ENCODE peak calls at places on chromosomes 16 and 17, in four cellular contexts. One of them, this sample, is unnamed.

GRCh38 chr16:35182043-35182677 is 1722.7 kb downstream of the TP53TG3F start:
- DNase-seq in HFF-Myc: no peak
- DNase-seq in activated T-helper 1 cell treated with Interleukin-2 at 50 U/mL for 16 hours: no peak
- DNase-seq in GM12865: no peak
- DNase-seq in this sample: no peak

GRCh38 chr16:19135896-19136438 is 22.2 kb downstream of the ITPRIPL2 start:
- DNase-seq in HFF-Myc: no peak
- DNase-seq in activated T-helper 1 cell treated with Interleukin-2 at 50 U/mL for 16 hours: no peak
- DNase-seq in GM12865: no peak
- DNase-seq in this sample: no peak

GRCh38 chr16:66486199-66486772 is 59.2 kb downstream of the BEAN1 start:
- DNase-seq in HFF-Myc: no peak
- DNase-seq in activated T-helper 1 cell treated with Interleukin-2 at 50 U/mL for 16 hours: no peak
- DNase-seq in GM12865: no peak
- DNase-seq in this sample: no peak

GRCh38 chr16:89374393-89374948 is 115.9 kb downstream of the ANKRD11 start:
- DNase-seq in HFF-Myc: no peak
- DNase-seq in activated T-helper 1 cell treated with Interleukin-2 at 50 U/mL for 16 hours: no peak
- DNase-seq in GM12865: no peak
- DNase-seq in this sample: no peak

GRCh38 chr16:3673676-3674377 is 19.3 kb downstream of the DNASE1 start:
- DNase-seq in HFF-Myc: no peak
- DNase-seq in activated T-helper 1 cell treated with Interleukin-2 at 50 U/mL for 16 hours: no peak
- DNase-seq in GM12865: no peak
- DNase-seq in this sample: no peak

GRCh38 chr16:19382887-19383816 is 34.5 kb upstream of the TMC5 start:
- DNase-seq in HFF-Myc: no peak
- DNase-seq in activated T-helper 1 cell treated with Interleukin-2 at 50 U/mL for 16 hours: no peak
- DNase-seq in GM12865: no peak
- DNase-seq in this sample: no peak

GRCh38 chr17:78998311-78999055 is 11.1 kb downstream of the CANT1 start:
- DNase-seq in HFF-Myc: no peak
- DNase-seq in activated T-helper 1 cell treated with Interleukin-2 at 50 U/mL for 16 hours: no peak
- DNase-seq in GM12865: no peak
- DNase-seq in this sample: no peak

GRCh38 chr17:79977711-79978544 is 57.7 kb downstream of the TBC1D16 start:
- DNase-seq in HFF-Myc: no peak
- DNase-seq in activated T-helper 1 cell treated with Interleukin-2 at 50 U/mL for 16 hours: no peak
- DNase-seq in GM12865: no peak
- DNase-seq in this sample: no peak

GRCh38 chr17:47615766-47616424 is 33.8 kb upstream of the KPNB1 start:
- DNase-seq in HFF-Myc: no peak
- DNase-seq in activated T-helper 1 cell treated with Interleukin-2 at 50 U/mL for 16 hours: no peak
- DNase-seq in GM12865: peak
- DNase-seq in this sample: no peak

GRCh38 chr17:6626616-6627015 is 13.9 kb downstream of the KIAA0753 start:
- DNase-seq in HFF-Myc: no peak
- DNase-seq in activated T-helper 1 cell treated with Interleukin-2 at 50 U/mL for 16 hours: no peak
- DNase-seq in GM12865: no peak
- DNase-seq in this sample: no peak

GRCh38 chr17:9907883-9908648 is 3.0 kb upstream of the RCVRN start:
- DNase-seq in HFF-Myc: no peak
- DNase-seq in activated T-helper 1 cell treated with Interleukin-2 at 50 U/mL for 16 hours: no peak
- DNase-seq in GM12865: no peak
- DNase-seq in this sample: no peak

GRCh38 chr16:31507929-31508705 is at the start of gene RUSF1:
- DNase-seq in HFF-Myc: no peak
- DNase-seq in activated T-helper 1 cell treated with Interleukin-2 at 50 U/mL for 16 hours: peak
- DNase-seq in GM12865: peak
- DNase-seq in this sample: peak

GRCh38 chr17:48258317-48258716 is 150.8 kb downstream of the SNX11 start:
- DNase-seq in HFF-Myc: no peak
- DNase-seq in activated T-helper 1 cell treated with Interleukin-2 at 50 U/mL for 16 hours: no peak
- DNase-seq in GM12865: no peak
- DNase-seq in this sample: no peak

GRCh38 chr16:2212362-2213324 is 2.0 kb upstream of the BRICD5 start:
- DNase-seq in HFF-Myc: no peak
- DNase-seq in activated T-helper 1 cell treated with Interleukin-2 at 50 U/mL for 16 hours: no peak
- DNase-seq in GM12865: no peak
- DNase-seq in this sample: no peak

GRCh38 chr16:22670044-22670536 is 143.9 kb upstream of the HS3ST2 start:
- DNase-seq in HFF-Myc: no peak
- DNase-seq in activated T-helper 1 cell treated with Interleukin-2 at 50 U/mL for 16 hours: no peak
- DNase-seq in GM12865: no peak
- DNase-seq in this sample: no peak

GRCh38 chr17:81517339-81518112 is 4.9 kb upstream of the ACTG1 start:
- DNase-seq in HFF-Myc: no peak
- DNase-seq in activated T-helper 1 cell treated with Interleukin-2 at 50 U/mL for 16 hours: no peak
- DNase-seq in GM12865: peak
- DNase-seq in this sample: no peak

GRCh38 chr16:72818286-72818845 is 229.6 kb downstream of the ZFHX3 start:
- DNase-seq in HFF-Myc: no peak
- DNase-seq in activated T-helper 1 cell treated with Interleukin-2 at 50 U/mL for 16 hours: no peak
- DNase-seq in GM12865: no peak
- DNase-seq in this sample: no peak

GRCh38 chr16:86185089-86185488 is 286.1 kb downstream of the IRF8 start:
- DNase-seq in HFF-Myc: no peak
- DNase-seq in activated T-helper 1 cell treated with Interleukin-2 at 50 U/mL for 16 hours: no peak
- DNase-seq in GM12865: no peak
- DNase-seq in this sample: no peak

GRCh38 chr16:50302472-50303005 is 36.2 kb downstream of the ADCY7 start:
- DNase-seq in HFF-Myc: no peak
- DNase-seq in activated T-helper 1 cell treated with Interleukin-2 at 50 U/mL for 16 hours: no peak
- DNase-seq in GM12865: no peak
- DNase-seq in this sample: no peak

GRCh38 chr17:4881761-4882555 is 17.4 kb upstream of the C17orf107 start:
- DNase-seq in HFF-Myc: no peak
- DNase-seq in activated T-helper 1 cell treated with Interleukin-2 at 50 U/mL for 16 hours: peak
- DNase-seq in GM12865: peak
- DNase-seq in this sample: peak

GRCh38 chr16:55169780-55170179 is 154.2 kb upstream of the IRX6 start:
- DNase-seq in HFF-Myc: no peak
- DNase-seq in activated T-helper 1 cell treated with Interleukin-2 at 50 U/mL for 16 hours: no peak
- DNase-seq in GM12865: no peak
- DNase-seq in this sample: no peak

GRCh38 chr17:4195306-4195705 is 52.3 kb downstream of the CYB5D2 start:
- DNase-seq in HFF-Myc: no peak
- DNase-seq in activated T-helper 1 cell treated with Interleukin-2 at 50 U/mL for 16 hours: no peak
- DNase-seq in GM12865: no peak
- DNase-seq in this sample: no peak

GRCh38 chr16:85927938-85928337 is 29.0 kb downstream of the IRF8 start:
- DNase-seq in HFF-Myc: no peak
- DNase-seq in activated T-helper 1 cell treated with Interleukin-2 at 50 U/mL for 16 hours: no peak
- DNase-seq in GM12865: no peak
- DNase-seq in this sample: no peak

GRCh38 chr16:16095646-16096045 is 127.6 kb downstream of the ABCC6 start:
- DNase-seq in HFF-Myc: no peak
- DNase-seq in activated T-helper 1 cell treated with Interleukin-2 at 50 U/mL for 16 hours: no peak
- DNase-seq in GM12865: no peak
- DNase-seq in this sample: no peak

GRCh38 chr16:81444448-81445121 is at the start of gene CMIP:
- DNase-seq in HFF-Myc: no peak
- DNase-seq in activated T-helper 1 cell treated with Interleukin-2 at 50 U/mL for 16 hours: peak
- DNase-seq in GM12865: peak
- DNase-seq in this sample: peak

GRCh38 chr16:17544785-17545184 is 74.0 kb upstream of the XYLT1 start:
- DNase-seq in HFF-Myc: no peak
- DNase-seq in activated T-helper 1 cell treated with Interleukin-2 at 50 U/mL for 16 hours: no peak
- DNase-seq in GM12865: peak
- DNase-seq in this sample: peak

GRCh38 chr17:47276868-47277267 is 23.2 kb downstream of the ITGB3 start:
- DNase-seq in HFF-Myc: peak
- DNase-seq in activated T-helper 1 cell treated with Interleukin-2 at 50 U/mL for 16 hours: no peak
- DNase-seq in GM12865: no peak
- DNase-seq in this sample: no peak

GRCh38 chr16:22948058-22948602 is 134.2 kb downstream of the HS3ST2 start:
- DNase-seq in HFF-Myc: no peak
- DNase-seq in activated T-helper 1 cell treated with Interleukin-2 at 50 U/mL for 16 hours: no peak
- DNase-seq in GM12865: no peak
- DNase-seq in this sample: no peak

GRCh38 chr16:7437843-7438242 is 105.2 kb downstream of the RBFOX1 start:
- DNase-seq in HFF-Myc: no peak
- DNase-seq in activated T-helper 1 cell treated with Interleukin-2 at 50 U/mL for 16 hours: no peak
- DNase-seq in GM12865: no peak
- DNase-seq in this sample: no peak

GRCh38 chr16:31347445-31347844 is 7.5 kb upstream of the ITGAX start:
- DNase-seq in HFF-Myc: no peak
- DNase-seq in activated T-helper 1 cell treated with Interleukin-2 at 50 U/mL for 16 hours: no peak
- DNase-seq in GM12865: no peak
- DNase-seq in this sample: no peak

GRCh38 chr17:74780443-74781238 is 4.5 kb upstream of the NAT9 start:
- DNase-seq in HFF-Myc: no peak
- DNase-seq in activated T-helper 1 cell treated with Interleukin-2 at 50 U/mL for 16 hours: no peak
- DNase-seq in GM12865: peak
- DNase-seq in this sample: peak

GRCh38 chr16:24875466-24875865 is 29.7 kb downstream of the SLC5A11 start:
- DNase-seq in HFF-Myc: no peak
- DNase-seq in activated T-helper 1 cell treated with Interleukin-2 at 50 U/mL for 16 hours: no peak
- DNase-seq in GM12865: no peak
- DNase-seq in this sample: no peak

GRCh38 chr16:47129755-47130435 is 13.8 kb downstream of the NETO2 start:
- DNase-seq in HFF-Myc: no peak
- DNase-seq in activated T-helper 1 cell treated with Interleukin-2 at 50 U/mL for 16 hours: no peak
- DNase-seq in GM12865: no peak
- DNase-seq in this sample: no peak